ENCODE peak calls at places on chromosome 17, in nine cellular contexts. L, A, M, I, K, U, R, Z and T are unnamed samples.

GRCh38 chr17:20960871-20961270 is 81.9 kb downstream of the USP22 start:
- DNase-seq in L (no peak), A (no peak), M (no peak), I (no peak), K (no peak), U (no peak), R (no peak), Z (no peak), T (no peak)

GRCh38 chr17:4161179-4161559 is 18.2 kb downstream of the CYB5D2 start:
- DNase-seq in L (no peak), A (no peak), M (no peak), I (peak; percentile 92), K (no peak), U (no peak), R (peak; percentile 90), Z (peak; percentile 44), T (no peak)

GRCh38 chr17:66960623-66961022 is 3.9 kb upstream of the CACNG4 start:
- DNase-seq in L (no peak), A (no peak), M (no peak), I (peak; percentile 29), K (no peak), U (no peak), R (no peak), Z (peak; percentile 59), T (no peak)

GRCh38 chr17:21129023-21129681 is 2.4 kb downstream of the DHRS7B start:
- DNase-seq in L (no peak), A (no peak), M (no peak), I (no peak), K (no peak), U (peak; percentile 56), R (peak; percentile 67), Z (peak; percentile 31), T (no peak)

GRCh38 chr17:35081638-35082037 is 18.1 kb upstream of the RFFL start:
- DNase-seq in L (no peak), A (no peak), M (no peak), I (no peak), K (no peak), U (no peak), R (no peak), Z (no peak), T (no peak)

GRCh38 chr17:4438162-4438944 is 4.6 kb downstream of the SPNS3 start:
- DNase-seq in L (no peak), A (no peak), M (no peak), I (no peak), K (no peak), U (no peak), R (no peak), Z (no peak), T (no peak)

GRCh38 chr17:29384901-29385300 is 5.3 kb upstream of the TAOK1 start:
- DNase-seq in L (no peak), A (no peak), M (no peak), I (no peak), K (no peak), U (no peak), R (peak; percentile 66), Z (no peak), T (no peak)

GRCh38 chr17:66970797-66971196 is 6.3 kb downstream of the CACNG4 start:
- DNase-seq in L (no peak), A (no peak), M (no peak), I (peak; percentile 49), K (no peak), U (no peak), R (no peak), Z (no peak), T (no peak)

GRCh38 chr17:6556121-6557039 is at the start of gene PITPNM3:
- DNase-seq in L (no peak), A (peak; percentile 42), M (peak; percentile 50), I (peak; percentile 89), K (no peak), U (no peak), R (no peak), Z (no peak), T (peak; percentile 56)

GRCh38 chr17:16085066-16085699 is 85.6 kb downstream of the TTC19 start:
- DNase-seq in L (no peak), A (no peak), M (no peak), I (no peak), K (no peak), U (no peak), R (no peak), Z (no peak), T (no peak)

GRCh38 chr17:2982854-2983636 is 80.4 kb downstream of the OR1D5 start:
- DNase-seq in L (no peak), A (peak; percentile 49), M (peak; percentile 60), I (peak; percentile 98), K (peak; percentile 63), U (no peak), R (peak; percentile 77), Z (peak; percentile 81), T (no peak)

GRCh38 chr17:65742433-65743312 is 181.2 kb upstream of the AXIN2 start:
- DNase-seq in L (no peak), A (no peak), M (no peak), I (peak; percentile 80), K (no peak), U (no peak), R (peak; percentile 37), Z (no peak), T (no peak)

GRCh38 chr17:8057691-8058114 is 18.8 kb downstream of the ALOX15B start:
- DNase-seq in L (peak; percentile 43), A (peak; percentile 48), M (no peak), I (peak; percentile 89), K (peak; percentile 37), U (peak; percentile 92), R (peak; percentile 88), Z (peak; percentile 40), T (peak; percentile 79)

GRCh38 chr17:50459081-50459676 is 9.5 kb downstream of the CHAD start:
- DNase-seq in L (no peak), A (peak; percentile 61), M (peak; percentile 53), I (no peak), K (no peak), U (no peak), R (peak; percentile 48), Z (no peak), T (no peak)
- TF ChIP-seq CTCF in L (no peak), A (no peak), M (no peak), I (no peak), K (no peak), U (no peak), R (no peak), Z (no peak), T (no peak)

DNA sequence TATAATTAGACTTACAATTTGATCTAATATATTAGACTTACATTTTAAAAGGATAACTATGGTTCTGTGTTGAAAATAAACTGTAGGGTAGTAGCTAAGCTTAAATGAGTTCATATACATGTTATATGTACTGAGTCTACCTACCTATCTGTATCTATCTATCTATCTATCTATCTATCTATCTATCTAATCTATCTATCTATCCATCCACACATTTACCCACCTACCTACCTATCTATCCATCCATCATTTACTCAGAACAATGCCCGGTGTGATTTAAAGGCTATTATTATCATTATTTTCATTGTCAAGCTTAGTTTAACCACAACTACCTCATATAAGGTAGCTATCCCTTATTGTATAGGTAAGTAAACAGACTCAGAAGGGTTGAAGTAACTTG is 7.0 kb downstream of the KRT10 start:
- DNase-seq in L (no peak), A (no peak), M (no peak), I (no peak), K (no peak), U (no peak), R (no peak), Z (no peak), T (no peak)
- TF ChIP-seq CTCF in L (no peak), A (no peak), M (no peak), I (no peak), K (no peak), U (no peak), R (no peak), Z (no peak), T (no peak)

DNA sequence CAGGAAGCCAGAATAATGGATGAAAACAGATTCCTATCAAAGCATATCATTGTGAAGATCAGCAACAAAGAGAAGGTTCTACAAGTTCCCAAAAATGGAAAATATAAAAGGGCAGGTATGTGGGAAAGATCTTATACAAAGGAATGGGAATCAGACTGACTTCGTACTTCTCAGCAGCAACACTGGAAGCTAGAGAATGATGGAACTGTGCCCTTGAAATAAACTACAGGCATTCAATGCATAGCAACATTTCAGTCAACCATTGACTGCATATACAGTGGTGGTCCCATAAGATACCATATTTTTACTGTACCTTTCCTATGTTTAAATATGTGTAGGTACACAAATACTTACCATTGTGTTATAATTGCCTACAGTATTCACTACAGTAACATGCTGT is 30.3 kb upstream of the RAI1 start:
- DNase-seq in L (no peak), A (no peak), M (no peak), I (no peak), K (no peak), U (no peak), R (no peak), Z (no peak), T (no peak)
- TF ChIP-seq CTCF in L (no peak), A (no peak), M (no peak), I (no peak), K (no peak), U (no peak), R (no peak), Z (no peak), T (no peak)

GRCh38 chr17:32265896-32266388 is 310 bp downstream of the RHBDL3 start:
- DNase-seq in L (no peak), A (no peak), M (no peak), I (peak; percentile 47), K (no peak), U (no peak), R (no peak), Z (no peak), T (no peak)

GRCh38 chr17:32264140-32264799 is 1.4 kb upstream of the RHBDL3 start:
- DNase-seq in L (no peak), A (no peak), M (no peak), I (peak; percentile 86), K (no peak), U (no peak), R (peak; percentile 41), Z (no peak), T (no peak)

GRCh38 chr17:32266389-32267269 is 997 bp downstream of the RHBDL3 start:
- DNase-seq in L (no peak), A (no peak), M (no peak), I (peak; percentile 83), K (no peak), U (no peak), R (no peak), Z (no peak), T (peak; percentile 61)

GRCh38 chr17:32264823-32265191 is 825 bp upstream of the RHBDL3 start:
- DNase-seq in L (no peak), A (no peak), M (no peak), I (peak; percentile 72), K (no peak), U (no peak), R (no peak), Z (no peak), T (no peak)

DNA sequence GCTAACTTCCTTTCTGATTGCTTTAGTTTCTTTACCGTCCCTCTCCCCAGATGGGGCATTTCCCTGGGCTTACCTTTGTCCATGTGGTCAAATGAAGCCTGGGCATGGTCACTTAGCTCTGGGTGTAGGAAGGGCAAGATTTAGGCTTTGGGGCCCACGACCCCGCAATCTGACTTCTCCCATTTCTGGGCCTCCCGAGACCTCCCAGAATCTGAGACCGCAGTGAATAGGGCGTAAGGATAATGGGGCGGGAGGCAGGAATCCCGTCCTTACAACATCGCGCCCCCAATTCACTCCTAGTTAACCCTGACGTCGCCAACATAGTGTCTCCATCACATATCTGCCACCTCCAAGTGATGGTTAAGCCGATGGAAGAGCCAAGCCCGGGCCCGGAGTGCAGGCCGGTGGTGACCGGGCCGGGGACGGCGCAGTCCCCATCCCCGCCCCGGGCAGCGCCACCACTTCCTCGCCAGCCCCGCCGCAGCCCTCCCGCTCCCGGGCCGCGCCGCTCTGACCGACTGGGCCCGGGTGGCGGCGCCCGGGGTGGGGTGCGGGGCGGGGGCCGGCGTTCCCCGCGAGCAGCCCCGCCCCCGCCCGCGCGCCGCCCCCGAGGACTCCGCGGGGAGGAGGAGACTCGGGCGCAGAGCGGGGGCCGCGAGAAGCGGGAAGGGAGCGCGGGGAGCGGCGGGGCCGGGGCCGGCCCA is at the start of gene RHBDL3:
- DNase-seq in L (no peak), A (no peak), M (peak; percentile 28), I (peak; percentile 88), K (peak; percentile 50), U (no peak), R (no peak), Z (peak; percentile 41), T (peak; percentile 52)
- TF ChIP-seq CTCF in L (no peak), A (no peak), M (no peak), I (no peak), K (no peak), U (no peak), R (no peak), Z (no peak), T (no peak)